ENCODE peak calls at places on chromosome X, in five cellular contexts. G is lower leg skin; H is RWPE1; C is midbrain; R is stimulated activated CD8-positive, alpha-beta memory T cell treated with anti-CD3 and anti-CD28 coated beads, Interleukin-15, amount 100 ng/mL, for 24 hours. Q is an unnamed sample.

GRCh38 chrX:3520987-3521875 is 174.8 kb upstream of the MXRA5 start:
- DNase-seq in H (no peak), G (no peak), R (no peak), C (no peak), Q (no peak)

GRCh38 chrX:41382699-41383645 is 49.0 kb downstream of the DDX3X start:
- DNase-seq in C (no peak), H (no peak), G (no peak), R (no peak), Q (peak)

GRCh38 chrX:129743835-129744234 is 5.1 kb downstream of the XPNPEP2 start:
- DNase-seq in C (no peak), H (no peak), G (no peak), R (no peak), Q (no peak)

GRCh38 chrX:10833299-10834169 is 213.1 kb upstream of the MID1 start:
- DNase-seq in G (peak), R (no peak), C (no peak), H (peak), Q (peak)

GRCh38 chrX:153871451-153871850 is 14.5 kb downstream of the L1CAM start:
- DNase-seq in H (no peak), R (no peak), G (no peak), C (no peak), Q (no peak)

GRCh38 chrX:17888421-17888820 is 27.3 kb upstream of the RAI2 start:
- DNase-seq in H (no peak), C (no peak), R (no peak), G (no peak), Q (no peak)

GRCh38 chrX:85619962-85620361 is 240.5 kb upstream of the POF1B start:
- DNase-seq in C (no peak), H (no peak), G (no peak), R (no peak), Q (no peak)

GRCh38 chrX:155880586-155881157 is 473 bp upstream of the VAMP7 start:
- DNase-seq in G (no peak), R (no peak), H (no peak), C (peak), Q (no peak)

GRCh38 chrX:123291623-123292022 is 107.5 kb downstream of the GRIA3 start:
- DNase-seq in R (no peak), G (no peak), C (no peak), H (no peak), Q (peak)

GRCh38 chrX:69097451-69098236 is 67.6 kb downstream of the PJA1 start:
- DNase-seq in C (no peak), G (no peak), H (no peak), R (no peak), Q (no peak)

GRCh38 chrX:39953879-39954278 is 143.9 kb downstream of the BCOR start:
- DNase-seq in R (no peak), G (peak), H (peak), C (no peak), Q (peak)

GRCh38 chrX:109826954-109827708 is 94.1 kb upstream of the ACSL4 start:
- DNase-seq in R (no peak), G (no peak), C (no peak), H (peak), Q (no peak)